ENCODE peak calls at places on chromosomes 1 and 21, in nine cellular contexts. J is body of pancreas, U is NB4, R is HFF-Myc, G is adrenal gland, A is uterus, B is sigmoid colon, Z is fibroblast of lung, T is cardiac fibroblast. N is an unnamed sample.
A peak's percentile ranks its signal among the peaks of the same experiment; 100 is the strongest.

GRCh38 chr1:32773018-32773763 is 44.0 kb downstream of the YARS1 start:
- DNase-seq in R (peak; percentile 49), U (peak; percentile 76), G (peak; percentile 89), A (peak; percentile 82), T (peak; percentile 82), Z (peak; percentile 69), J (peak; percentile 89), B (peak; percentile 92), N (peak; percentile 83)

GRCh38 chr1:156160000-156160743 is 6.8 kb downstream of the SEMA4A start:
- DNase-seq in R (no peak), Z (peak; percentile 20), T (no peak), U (no peak), G (peak; percentile 52), A (no peak), J (no peak), B (no peak), N (no peak)

GRCh38 chr1:94926365-94926914 is 470 bp downstream of the CNN3 start:
- DNase-seq in J (peak; percentile 40), Z (peak; percentile 49), G (peak; percentile 42), B (peak; percentile 85), U (no peak), A (peak; percentile 74), T (peak; percentile 61), R (no peak), N (peak; percentile 59)

GRCh38 chr1:67755619-67756018 is 70.6 kb downstream of the GADD45A start:
- DNase-seq in Z (no peak), A (no peak), T (no peak), B (no peak), U (no peak), G (no peak), R (no peak), J (no peak), N (no peak)

GRCh38 chr1:25651824-25652741 is 35.5 kb downstream of the MAN1C1 start:
- DNase-seq in A (peak; percentile 24), B (peak; percentile 82), R (no peak), J (no peak), G (no peak), Z (no peak), U (no peak), T (no peak), N (no peak)

GRCh38 chr1:27339213-27339612 is 2.6 kb upstream of the SYTL1 start:
- DNase-seq in U (peak; percentile 81), R (no peak), J (no peak), T (no peak), G (no peak), A (no peak), B (no peak), Z (no peak), N (no peak)

GRCh38 chr1:7885513-7886298 is 32.8 kb upstream of the UTS2 start:
- DNase-seq in Z (no peak), A (no peak), T (no peak), J (peak; percentile 88), U (no peak), R (no peak), G (peak; percentile 18), B (no peak), N (no peak)

GRCh38 chr1:33382651-33383415 is 48.1 kb downstream of the PHC2 start:
- DNase-seq in T (peak; percentile 39), R (no peak), B (no peak), G (no peak), J (no peak), A (no peak), Z (peak; percentile 37), U (no peak), N (no peak)

GRCh38 chr1:93701619-93702018 is 20.0 kb upstream of the BCAR3 start:
- DNase-seq in B (peak; percentile 26), U (no peak), G (no peak), J (peak; percentile 32), Z (peak; percentile 100), T (peak; percentile 99), R (peak; percentile 91), A (no peak), N (peak; percentile 94)

GRCh38 chr1:30285461-30286050 is 437.8 kb downstream of the MATN1 start:
- DNase-seq in B (no peak), Z (no peak), T (no peak), R (no peak), A (no peak), G (no peak), U (no peak), J (no peak), N (no peak)

GRCh38 chr1:86089765-86090164 is 66.8 kb downstream of the COL24A1 start:
- DNase-seq in Z (no peak), J (no peak), G (no peak), A (no peak), R (no peak), B (no peak), T (no peak), U (no peak), N (no peak)

DNA sequence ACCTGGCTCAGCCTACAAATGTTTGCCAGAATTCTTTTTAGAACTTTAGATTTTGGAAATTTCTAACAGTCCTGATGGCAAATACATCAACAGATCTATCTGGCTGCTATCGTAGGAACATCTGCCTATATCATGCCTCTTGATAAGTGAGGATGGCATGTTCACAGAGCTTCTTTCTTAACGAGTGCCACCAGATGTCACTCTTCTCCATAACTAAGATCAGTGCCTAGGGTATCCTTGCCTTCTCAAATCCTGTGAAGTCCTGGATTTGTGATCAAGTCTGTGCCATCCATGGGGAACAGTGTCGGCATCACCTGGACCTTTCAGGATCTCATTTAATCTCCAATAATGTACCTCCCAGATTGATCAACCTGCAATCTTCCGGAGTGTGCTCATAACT is 36.5 kb upstream of the CD5L start:
- DNase-seq in B (no peak), Z (peak; percentile 36), G (no peak), R (peak; percentile 10), J (no peak), U (peak; percentile 52), T (peak; percentile 62), A (no peak), N (peak; percentile 61)
- TF ChIP-seq CTCF in B (no peak), Z (peak; percentile 38), G (peak; percentile 33), R (peak; percentile 38), J (no peak), U (peak; percentile 46), T (peak; percentile 19), A (no peak), N (peak; percentile 49)

DNA sequence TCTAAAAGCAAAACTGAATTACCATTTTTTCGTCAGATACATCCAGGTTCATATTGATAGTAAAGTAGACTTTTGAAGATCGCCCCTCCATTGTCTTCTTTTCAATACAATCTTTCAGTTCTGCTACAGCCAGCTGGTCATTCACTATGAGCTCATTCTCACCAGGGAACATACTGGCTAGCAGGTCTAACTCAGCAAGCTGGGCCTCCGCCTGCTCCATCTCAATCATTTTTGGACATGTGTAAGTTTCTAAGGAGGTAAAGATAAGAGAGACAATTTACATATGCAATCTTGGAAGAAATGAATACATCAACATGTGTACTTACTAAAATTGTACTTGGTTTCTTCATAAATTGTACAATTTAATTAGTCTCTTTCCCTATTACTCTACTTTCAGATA is 10.8 kb downstream of the RWDD2B start:
- DNase-seq in T (no peak), R (no peak), B (no peak), A (no peak), G (no peak), U (no peak), J (no peak), Z (no peak), N (no peak)
- H3K4me3 ChIP-seq in T (no peak overlapping the region), R (no peak overlapping the region), B (no peak overlapping the region), A (no peak overlapping the region), G (no peak overlapping the region), U (no peak overlapping the region), J (no peak overlapping the region), Z (no peak overlapping the region), N (no peak overlapping the region)

GRCh38 chr1:110254604-110255003 is 44.5 kb downstream of the KCNC4 start:
- DNase-seq in U (no peak), A (no peak), T (no peak), J (no peak), B (no peak), G (no peak), R (no peak), Z (no peak), N (no peak)

GRCh38 chr1:110255388-110255787 is 45.3 kb downstream of the KCNC4 start:
- DNase-seq in B (no peak), T (no peak), R (no peak), U (no peak), J (peak; percentile 31), Z (no peak), A (no peak), G (no peak), N (no peak)

GRCh38 chr1:110250749-110251148 is 40.6 kb downstream of the KCNC4 start:
- DNase-seq in R (no peak), U (no peak), Z (no peak), G (no peak), B (peak; percentile 24), J (no peak), A (no peak), T (no peak), N (no peak)

GRCh38 chr1:110250018-110250417 is 39.9 kb downstream of the KCNC4 start:
- DNase-seq in J (no peak), U (no peak), Z (no peak), B (peak; percentile 43), R (no peak), A (no peak), G (no peak), T (no peak), N (no peak)

DNA sequence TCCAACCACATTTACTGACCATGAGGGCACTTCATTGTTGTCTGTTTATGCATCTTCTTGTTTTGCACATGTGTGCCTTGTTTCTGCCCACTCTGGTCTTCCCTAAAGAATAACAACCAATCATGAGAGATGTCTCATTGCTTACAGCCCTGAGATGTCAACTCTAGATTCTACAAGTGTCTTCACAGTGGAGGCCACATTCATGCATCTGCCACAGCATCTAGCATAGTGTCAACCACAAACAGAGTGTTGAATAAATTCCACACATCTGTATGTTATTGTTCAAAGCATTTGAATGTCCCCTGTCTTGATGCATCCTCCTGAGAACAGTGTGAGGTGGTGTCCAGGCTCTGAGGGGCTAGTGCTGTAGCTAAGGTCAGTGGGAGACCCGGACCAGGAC is 43.1 kb downstream of the KCNC4 start:
- DNase-seq in Z (no peak), A (no peak), T (no peak), B (no peak), U (no peak), J (no peak), R (no peak), G (no peak), N (no peak)
- TF ChIP-seq CTCF in Z (no peak), A (no peak), T (no peak), B (no peak), U (no peak), J (no peak), R (no peak), G (no peak), N (no peak)

GRCh38 chr21:39451332-39452206 is at the start of gene SH3BGR:
- DNase-seq in B (peak; percentile 70), J (peak; percentile 91), R (no peak), G (no peak), U (no peak), Z (peak; percentile 17), A (peak; percentile 16), T (peak; percentile 25), N (no peak)
- H3K4me3 ChIP-seq in B (peak within 1 kb of the TSS; percentile 47), J (no peak within 1 kb of the TSS), R (no peak within 1 kb of the TSS), G (no peak within 1 kb of the TSS), U (no peak within 1 kb of the TSS), Z (no peak within 1 kb of the TSS), A (no peak within 1 kb of the TSS), T (peak within 1 kb of the TSS; percentile 21), N (no peak within 1 kb of the TSS)

DNA sequence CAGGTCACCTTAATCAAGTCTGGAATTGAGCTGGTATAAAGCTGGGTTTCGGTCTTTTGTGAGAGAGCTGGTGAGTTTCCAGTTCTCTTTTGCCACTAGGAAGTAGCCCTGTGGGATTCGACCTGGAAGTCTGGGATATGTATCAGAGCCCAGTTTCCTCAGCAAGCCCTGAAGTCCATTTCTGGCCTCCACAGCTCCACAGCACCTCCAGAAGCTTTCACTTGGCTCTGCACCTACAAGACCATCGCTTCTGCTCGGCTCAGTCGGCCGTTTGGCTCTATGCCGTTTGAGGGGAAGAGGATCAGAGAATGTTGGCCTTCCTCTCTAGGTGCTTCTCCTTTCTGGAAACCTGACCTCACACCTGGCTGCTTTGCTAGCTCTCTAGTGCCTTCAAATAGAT is 148.0 kb downstream of the GALNT2 start:
- DNase-seq in J (peak; percentile 76), A (peak; percentile 45), Z (peak; percentile 60), T (peak; percentile 85), R (no peak), U (no peak), G (peak; percentile 48), B (peak; percentile 87), N (peak; percentile 86)
- TF ChIP-seq CTCF in J (peak; percentile 43), A (peak; percentile 50), Z (peak; percentile 59), T (peak; percentile 85), R (no peak), U (no peak), G (peak; percentile 56), B (peak; percentile 23), N (peak; percentile 91)

N was measured in choroid plexus epithelial cell.